ENCODE peak calls at places on chromosome 10, in eight cellular contexts. W, R, E, J, D, X, N and T are unnamed samples.

GRCh38 chr10:51867956-51868355 is 168.6 kb upstream of the CSTF2T start:
- DNase-seq in W (peak), R (no peak), E (no peak), J (no peak), D (no peak), X (no peak), N (no peak), T (no peak)

GRCh38 chr10:53111529-53111928 is 338.9 kb upstream of the MBL2 start:
- DNase-seq in W (no peak), R (no peak), E (no peak), J (no peak), D (no peak), X (no peak), N (no peak), T (no peak)

GRCh38 chr10:77398986-77399755 is 238.4 kb downstream of the KCNMA1 start:
- DNase-seq in W (no peak), R (no peak), E (no peak), J (peak), D (no peak), X (no peak), N (no peak), T (no peak)

GRCh38 chr10:26637521-26638275 is 59.8 kb upstream of the PDSS1 start:
- DNase-seq in W (no peak), R (no peak), E (peak), J (no peak), D (no peak), X (no peak), N (no peak), T (no peak)

GRCh38 chr10:128078136-128078969 is 47.9 kb downstream of the MKI67 start:
- DNase-seq in W (peak), R (peak), E (peak), J (peak), D (no peak), X (no peak), N (no peak), T (peak)

GRCh38 chr10:25294032-25294926 is 119.5 kb downstream of the GPR158 start:
- DNase-seq in W (peak), R (no peak), E (no peak), J (no peak), D (no peak), X (no peak), N (no peak), T (no peak)

GRCh38 chr10:118471863-118472262 is 123.6 kb downstream of the PRLHR start:
- DNase-seq in W (peak), R (no peak), E (no peak), J (no peak), D (no peak), X (no peak), N (no peak), T (no peak)

GRCh38 chr10:15369642-15370211 is 1.4 kb downstream of the FAM171A1 start:
- DNase-seq in W (no peak), R (peak), E (peak), J (peak), D (no peak), X (peak), N (no peak), T (peak)

GRCh38 chr10:98267894-98268693 is at the start of gene LOXL4:
- DNase-seq in W (no peak), R (peak), E (peak), J (peak), D (no peak), X (peak), N (no peak), T (peak)

GRCh38 chr10:93379366-93380042 is 102.6 kb downstream of the MYOF start:
- DNase-seq in W (peak), R (no peak), E (no peak), J (no peak), D (no peak), X (no peak), N (peak), T (no peak)

GRCh38 chr10:133258066-133258817 is 18.4 kb downstream of the ADAM8 start:
- DNase-seq in W (no peak), R (no peak), E (no peak), J (no peak), D (peak), X (no peak), N (no peak), T (no peak)

GRCh38 chr10:43955002-43955596 is 306.4 kb upstream of the ZNF32 start:
- DNase-seq in W (no peak), R (peak), E (peak), J (no peak), D (no peak), X (no peak), N (no peak), T (no peak)

GRCh38 chr10:48296699-48297098 is 9.8 kb upstream of the MAPK8 start:
- DNase-seq in W (no peak), R (no peak), E (no peak), J (no peak), D (no peak), X (no peak), N (no peak), T (no peak)

GRCh38 chr10:99698504-99699080 is 33.3 kb downstream of the COX15 start:
- DNase-seq in W (no peak), R (no peak), E (no peak), J (no peak), D (no peak), X (no peak), N (no peak), T (no peak)

GRCh38 chr10:102602272-102603045 is 41.8 kb upstream of the TRIM8 start:
- DNase-seq in W (no peak), R (no peak), E (no peak), J (peak), D (no peak), X (no peak), N (no peak), T (no peak)

GRCh38 chr10:88409824-88410223 is 173.3 kb downstream of the RNLS start:
- DNase-seq in W (no peak), R (no peak), E (no peak), J (no peak), D (no peak), X (no peak), N (no peak), T (no peak)

GRCh38 chr10:29947701-29948060 is 111.7 kb downstream of the JCAD start:
- DNase-seq in W (peak), R (no peak), E (peak), J (peak), D (no peak), X (no peak), N (no peak), T (no peak)

GRCh38 chr10:79260803-79261740 is 86.2 kb upstream of the PPIF start:
- DNase-seq in W (no peak), R (peak), E (peak), J (peak), D (no peak), X (peak), N (no peak), T (peak)

GRCh38 chr10:59709472-59710125 is at the start of gene SLC16A9:
- DNase-seq in W (peak), R (peak), E (peak), J (peak), D (peak), X (peak), N (no peak), T (peak)

GRCh38 chr10:88892223-88892967 is 12.3 kb downstream of the STAMBPL1 start:
- DNase-seq in W (peak), R (no peak), E (peak), J (no peak), D (no peak), X (no peak), N (no peak), T (no peak)

GRCh38 chr10:78892383-78893191 is 176.2 kb upstream of the ZMIZ1 start:
- DNase-seq in W (no peak), R (no peak), E (no peak), J (no peak), D (no peak), X (no peak), N (no peak), T (no peak)

GRCh38 chr10:43822509-43823236 is 174.0 kb upstream of the ZNF32 start:
- DNase-seq in W (no peak), R (no peak), E (no peak), J (no peak), D (no peak), X (no peak), N (no peak), T (no peak)

GRCh38 chr10:105148921-105149320 is 507.8 kb downstream of the SORCS3 start:
- DNase-seq in W (no peak), R (no peak), E (no peak), J (no peak), D (no peak), X (no peak), N (no peak), T (no peak)

GRCh38 chr10:70115948-70116682 is 16.5 kb downstream of the AIFM2 start:
- DNase-seq in W (no peak), R (peak), E (peak), J (peak), D (no peak), X (peak), N (peak), T (peak)

GRCh38 chr10:29807407-29807806 is 172.6 kb upstream of the SVIL start:
- DNase-seq in W (peak), R (no peak), E (no peak), J (no peak), D (no peak), X (no peak), N (no peak), T (no peak)

GRCh38 chr10:79446451-79447020 is 1.1 kb upstream of the ZCCHC24 start:
- DNase-seq in W (no peak), R (peak), E (peak), J (peak), D (peak), X (no peak), N (no peak), T (peak)